ENCODE peak calls at places on chromosomes 2 and 18, in five cellular contexts. One of them, this sample, is unnamed.

GRCh38 chr2:240568678-240569522 is 616 bp downstream of the RNPEPL1 start:
- DNase-seq in NCI-H446 treated with DMSO at 0.1 percent for 48 hours: peak
- DNase-seq in activated CD8-positive, alpha-beta memory T cell treated with anti-CD3 and anti-CD28 coated beads for 4 hours: no peak
- DNase-seq in activated CD8-positive, alpha-beta T cell treated with anti-CD3 and anti-CD28 coated beads for 36 hours: peak
- DNase-seq in GM10248: peak
- DNase-seq in this sample: no peak

GRCh38 chr2:86302320-86302719 is 35.1 kb downstream of the REEP1 start:
- DNase-seq in NCI-H446 treated with DMSO at 0.1 percent for 48 hours: peak
- DNase-seq in activated CD8-positive, alpha-beta T cell treated with anti-CD3 and anti-CD28 coated beads for 36 hours: no peak
- DNase-seq in GM10248: no peak
- DNase-seq in activated CD8-positive, alpha-beta memory T cell treated with anti-CD3 and anti-CD28 coated beads for 4 hours: no peak
- DNase-seq in this sample: peak

GRCh38 chr2:79630060-79630459 is 117.2 kb downstream of the CTNNA2 start:
- DNase-seq in activated CD8-positive, alpha-beta memory T cell treated with anti-CD3 and anti-CD28 coated beads for 4 hours: no peak
- DNase-seq in activated CD8-positive, alpha-beta T cell treated with anti-CD3 and anti-CD28 coated beads for 36 hours: no peak
- DNase-seq in GM10248: no peak
- DNase-seq in NCI-H446 treated with DMSO at 0.1 percent for 48 hours: no peak
- DNase-seq in this sample: no peak

GRCh38 chr18:49212819-49213218 is 247.6 kb downstream of the DYM start:
- DNase-seq in GM10248: no peak
- DNase-seq in NCI-H446 treated with DMSO at 0.1 percent for 48 hours: no peak
- DNase-seq in activated CD8-positive, alpha-beta T cell treated with anti-CD3 and anti-CD28 coated beads for 36 hours: no peak
- DNase-seq in activated CD8-positive, alpha-beta memory T cell treated with anti-CD3 and anti-CD28 coated beads for 4 hours: no peak
- DNase-seq in this sample: no peak

GRCh38 chr2:43311276-43311675 is 84.9 kb upstream of the ZFP36L2 start:
- DNase-seq in NCI-H446 treated with DMSO at 0.1 percent for 48 hours: no peak
- DNase-seq in GM10248: no peak
- DNase-seq in activated CD8-positive, alpha-beta memory T cell treated with anti-CD3 and anti-CD28 coated beads for 4 hours: no peak
- DNase-seq in activated CD8-positive, alpha-beta T cell treated with anti-CD3 and anti-CD28 coated beads for 36 hours: no peak
- DNase-seq in this sample: no peak

GRCh38 chr2:101083613-101084012 is 67.6 kb downstream of the TBC1D8 start:
- DNase-seq in activated CD8-positive, alpha-beta memory T cell treated with anti-CD3 and anti-CD28 coated beads for 4 hours: no peak
- DNase-seq in NCI-H446 treated with DMSO at 0.1 percent for 48 hours: no peak
- DNase-seq in activated CD8-positive, alpha-beta T cell treated with anti-CD3 and anti-CD28 coated beads for 36 hours: no peak
- DNase-seq in GM10248: no peak
- DNase-seq in this sample: no peak

GRCh38 chr18:10715791-10716190 is 190.0 kb downstream of the NAPG start:
- DNase-seq in activated CD8-positive, alpha-beta T cell treated with anti-CD3 and anti-CD28 coated beads for 36 hours: no peak
- DNase-seq in NCI-H446 treated with DMSO at 0.1 percent for 48 hours: no peak
- DNase-seq in GM10248: no peak
- DNase-seq in activated CD8-positive, alpha-beta memory T cell treated with anti-CD3 and anti-CD28 coated beads for 4 hours: no peak
- DNase-seq in this sample: no peak

GRCh38 chr18:15198116-15198389 is 450.1 kb downstream of the ANKRD30B start:
- DNase-seq in activated CD8-positive, alpha-beta T cell treated with anti-CD3 and anti-CD28 coated beads for 36 hours: no peak
- DNase-seq in NCI-H446 treated with DMSO at 0.1 percent for 48 hours: no peak
- DNase-seq in GM10248: no peak
- DNase-seq in activated CD8-positive, alpha-beta memory T cell treated with anti-CD3 and anti-CD28 coated beads for 4 hours: no peak
- DNase-seq in this sample: no peak

GRCh38 chr2:143058795-143059194 is 70.4 kb upstream of the ARHGAP15 start:
- DNase-seq in GM10248: no peak
- DNase-seq in activated CD8-positive, alpha-beta T cell treated with anti-CD3 and anti-CD28 coated beads for 36 hours: no peak
- DNase-seq in NCI-H446 treated with DMSO at 0.1 percent for 48 hours: no peak
- DNase-seq in activated CD8-positive, alpha-beta memory T cell treated with anti-CD3 and anti-CD28 coated beads for 4 hours: no peak
- DNase-seq in this sample: no peak

GRCh38 chr2:135212757-135213156 is 160.7 kb downstream of the RAB3GAP1 start:
- DNase-seq in NCI-H446 treated with DMSO at 0.1 percent for 48 hours: no peak
- DNase-seq in GM10248: no peak
- DNase-seq in activated CD8-positive, alpha-beta T cell treated with anti-CD3 and anti-CD28 coated beads for 36 hours: no peak
- DNase-seq in activated CD8-positive, alpha-beta memory T cell treated with anti-CD3 and anti-CD28 coated beads for 4 hours: no peak
- DNase-seq in this sample: no peak

GRCh38 chr2:27308359-27308875 is at the start of gene UCN:
- DNase-seq in NCI-H446 treated with DMSO at 0.1 percent for 48 hours: no peak
- DNase-seq in GM10248: no peak
- DNase-seq in activated CD8-positive, alpha-beta T cell treated with anti-CD3 and anti-CD28 coated beads for 36 hours: peak
- DNase-seq in activated CD8-positive, alpha-beta memory T cell treated with anti-CD3 and anti-CD28 coated beads for 4 hours: no peak
- DNase-seq in this sample: no peak

GRCh38 chr2:214069254-214069653 is 341.6 kb upstream of the VWC2L start:
- DNase-seq in activated CD8-positive, alpha-beta memory T cell treated with anti-CD3 and anti-CD28 coated beads for 4 hours: no peak
- DNase-seq in GM10248: no peak
- DNase-seq in activated CD8-positive, alpha-beta T cell treated with anti-CD3 and anti-CD28 coated beads for 36 hours: peak
- DNase-seq in NCI-H446 treated with DMSO at 0.1 percent for 48 hours: peak
- DNase-seq in this sample: no peak

GRCh38 chr2:113407446-113408099 is 29.9 kb upstream of the ZNG1B start:
- DNase-seq in NCI-H446 treated with DMSO at 0.1 percent for 48 hours: no peak
- DNase-seq in GM10248: no peak
- DNase-seq in activated CD8-positive, alpha-beta T cell treated with anti-CD3 and anti-CD28 coated beads for 36 hours: no peak
- DNase-seq in activated CD8-positive, alpha-beta memory T cell treated with anti-CD3 and anti-CD28 coated beads for 4 hours: no peak
- DNase-seq in this sample: no peak

GRCh38 chr2:58319481-58319880 is 78.4 kb upstream of the FANCL start:
- DNase-seq in activated CD8-positive, alpha-beta T cell treated with anti-CD3 and anti-CD28 coated beads for 36 hours: no peak
- DNase-seq in activated CD8-positive, alpha-beta memory T cell treated with anti-CD3 and anti-CD28 coated beads for 4 hours: no peak
- DNase-seq in NCI-H446 treated with DMSO at 0.1 percent for 48 hours: no peak
- DNase-seq in GM10248: no peak
- DNase-seq in this sample: no peak

GRCh38 chr2:127419448-127420038 is 1.3 kb downstream of the PROC start:
- DNase-seq in NCI-H446 treated with DMSO at 0.1 percent for 48 hours: no peak
- DNase-seq in GM10248: no peak
- DNase-seq in activated CD8-positive, alpha-beta T cell treated with anti-CD3 and anti-CD28 coated beads for 36 hours: no peak
- DNase-seq in activated CD8-positive, alpha-beta memory T cell treated with anti-CD3 and anti-CD28 coated beads for 4 hours: no peak
- DNase-seq in this sample: no peak

GRCh38 chr2:197195591-197195990 is 115.0 kb downstream of the ANKRD44 start:
- DNase-seq in GM10248: no peak
- DNase-seq in NCI-H446 treated with DMSO at 0.1 percent for 48 hours: peak
- DNase-seq in activated CD8-positive, alpha-beta T cell treated with anti-CD3 and anti-CD28 coated beads for 36 hours: no peak
- DNase-seq in activated CD8-positive, alpha-beta memory T cell treated with anti-CD3 and anti-CD28 coated beads for 4 hours: no peak
- DNase-seq in this sample: no peak

GRCh38 chr2:163775304-163775703 is 39.5 kb upstream of the FIGN start:
- DNase-seq in NCI-H446 treated with DMSO at 0.1 percent for 48 hours: no peak
- DNase-seq in activated CD8-positive, alpha-beta T cell treated with anti-CD3 and anti-CD28 coated beads for 36 hours: no peak
- DNase-seq in activated CD8-positive, alpha-beta memory T cell treated with anti-CD3 and anti-CD28 coated beads for 4 hours: no peak
- DNase-seq in GM10248: no peak
- DNase-seq in this sample: no peak

GRCh38 chr2:129673234-129673633 is 306.2 kb upstream of the RAB6C start:
- DNase-seq in GM10248: no peak
- DNase-seq in activated CD8-positive, alpha-beta memory T cell treated with anti-CD3 and anti-CD28 coated beads for 4 hours: no peak
- DNase-seq in activated CD8-positive, alpha-beta T cell treated with anti-CD3 and anti-CD28 coated beads for 36 hours: no peak
- DNase-seq in NCI-H446 treated with DMSO at 0.1 percent for 48 hours: no peak
- DNase-seq in this sample: no peak

GRCh38 chr2:188971316-188971930 is 2.8 kb upstream of the COL3A1 start:
- DNase-seq in NCI-H446 treated with DMSO at 0.1 percent for 48 hours: no peak
- DNase-seq in activated CD8-positive, alpha-beta memory T cell treated with anti-CD3 and anti-CD28 coated beads for 4 hours: no peak
- DNase-seq in GM10248: no peak
- DNase-seq in activated CD8-positive, alpha-beta T cell treated with anti-CD3 and anti-CD28 coated beads for 36 hours: no peak
- DNase-seq in this sample: no peak

GRCh38 chr2:240869956-240870875 is 1.6 kb downstream of the AGXT start:
- DNase-seq in activated CD8-positive, alpha-beta memory T cell treated with anti-CD3 and anti-CD28 coated beads for 4 hours: no peak
- DNase-seq in GM10248: no peak
- DNase-seq in NCI-H446 treated with DMSO at 0.1 percent for 48 hours: no peak
- DNase-seq in activated CD8-positive, alpha-beta T cell treated with anti-CD3 and anti-CD28 coated beads for 36 hours: no peak
- DNase-seq in this sample: no peak

GRCh38 chr2:128091691-128092050 is 671 bp downstream of the UGGT1 start:
- DNase-seq in activated CD8-positive, alpha-beta T cell treated with anti-CD3 and anti-CD28 coated beads for 36 hours: peak
- DNase-seq in activated CD8-positive, alpha-beta memory T cell treated with anti-CD3 and anti-CD28 coated beads for 4 hours: no peak
- DNase-seq in GM10248: no peak
- DNase-seq in NCI-H446 treated with DMSO at 0.1 percent for 48 hours: no peak
- DNase-seq in this sample: no peak

GRCh38 chr2:231711677-231712461 is 3.5 kb downstream of the PTMA start:
- DNase-seq in activated CD8-positive, alpha-beta T cell treated with anti-CD3 and anti-CD28 coated beads for 36 hours: peak
- DNase-seq in activated CD8-positive, alpha-beta memory T cell treated with anti-CD3 and anti-CD28 coated beads for 4 hours: no peak
- DNase-seq in GM10248: no peak
- DNase-seq in NCI-H446 treated with DMSO at 0.1 percent for 48 hours: no peak
- DNase-seq in this sample: no peak

GRCh38 chr2:231554748-231555545 is 24.7 kb upstream of the NMUR1 start:
- DNase-seq in GM10248: no peak
- DNase-seq in activated CD8-positive, alpha-beta memory T cell treated with anti-CD3 and anti-CD28 coated beads for 4 hours: no peak
- DNase-seq in NCI-H446 treated with DMSO at 0.1 percent for 48 hours: no peak
- DNase-seq in activated CD8-positive, alpha-beta T cell treated with anti-CD3 and anti-CD28 coated beads for 36 hours: peak
- DNase-seq in this sample: no peak

GRCh38 chr2:175744000-175744399 is 258.1 kb downstream of the LNPK start:
- DNase-seq in activated CD8-positive, alpha-beta memory T cell treated with anti-CD3 and anti-CD28 coated beads for 4 hours: no peak
- DNase-seq in NCI-H446 treated with DMSO at 0.1 percent for 48 hours: no peak
- DNase-seq in activated CD8-positive, alpha-beta T cell treated with anti-CD3 and anti-CD28 coated beads for 36 hours: no peak
- DNase-seq in GM10248: no peak
- DNase-seq in this sample: no peak

GRCh38 chr2:144834954-144835633 is 315.2 kb upstream of the ZEB2 start:
- DNase-seq in GM10248: no peak
- DNase-seq in NCI-H446 treated with DMSO at 0.1 percent for 48 hours: peak
- DNase-seq in activated CD8-positive, alpha-beta T cell treated with anti-CD3 and anti-CD28 coated beads for 36 hours: no peak
- DNase-seq in activated CD8-positive, alpha-beta memory T cell treated with anti-CD3 and anti-CD28 coated beads for 4 hours: no peak
- DNase-seq in this sample: peak

GRCh38 chr2:178404380-178404767 is 46.6 kb downstream of the PRKRA start:
- DNase-seq in activated CD8-positive, alpha-beta memory T cell treated with anti-CD3 and anti-CD28 coated beads for 4 hours: no peak
- DNase-seq in GM10248: peak
- DNase-seq in NCI-H446 treated with DMSO at 0.1 percent for 48 hours: peak
- DNase-seq in activated CD8-positive, alpha-beta T cell treated with anti-CD3 and anti-CD28 coated beads for 36 hours: peak
- DNase-seq in this sample: no peak

GRCh38 chr18:47749195-47749973 is 181.1 kb downstream of the SMAD2 start:
- DNase-seq in GM10248: peak
- DNase-seq in activated CD8-positive, alpha-beta T cell treated with anti-CD3 and anti-CD28 coated beads for 36 hours: peak
- DNase-seq in activated CD8-positive, alpha-beta memory T cell treated with anti-CD3 and anti-CD28 coated beads for 4 hours: peak
- DNase-seq in NCI-H446 treated with DMSO at 0.1 percent for 48 hours: peak
- DNase-seq in this sample: peak

GRCh38 chr2:155633887-155634570 is 698.5 kb downstream of the NR4A2 start:
- DNase-seq in activated CD8-positive, alpha-beta T cell treated with anti-CD3 and anti-CD28 coated beads for 36 hours: no peak
- DNase-seq in activated CD8-positive, alpha-beta memory T cell treated with anti-CD3 and anti-CD28 coated beads for 4 hours: no peak
- DNase-seq in GM10248: no peak
- DNase-seq in NCI-H446 treated with DMSO at 0.1 percent for 48 hours: no peak
- DNase-seq in this sample: no peak

GRCh38 chr2:158394453-158394852 is 62.1 kb downstream of the CCDC148 start:
- DNase-seq in activated CD8-positive, alpha-beta T cell treated with anti-CD3 and anti-CD28 coated beads for 36 hours: no peak
- DNase-seq in activated CD8-positive, alpha-beta memory T cell treated with anti-CD3 and anti-CD28 coated beads for 4 hours: no peak
- DNase-seq in NCI-H446 treated with DMSO at 0.1 percent for 48 hours: no peak
- DNase-seq in GM10248: no peak
- DNase-seq in this sample: no peak

GRCh38 chr2:112582314-112582746 is 2.1 kb upstream of the CHCHD5 start:
- DNase-seq in activated CD8-positive, alpha-beta T cell treated with anti-CD3 and anti-CD28 coated beads for 36 hours: peak
- DNase-seq in NCI-H446 treated with DMSO at 0.1 percent for 48 hours: peak
- DNase-seq in activated CD8-positive, alpha-beta memory T cell treated with anti-CD3 and anti-CD28 coated beads for 4 hours: peak
- DNase-seq in GM10248: no peak
- DNase-seq in this sample: peak

GRCh38 chr18:3449702-3450357 is at the start of gene TGIF1:
- DNase-seq in NCI-H446 treated with DMSO at 0.1 percent for 48 hours: peak
- DNase-seq in activated CD8-positive, alpha-beta memory T cell treated with anti-CD3 and anti-CD28 coated beads for 4 hours: no peak
- DNase-seq in activated CD8-positive, alpha-beta T cell treated with anti-CD3 and anti-CD28 coated beads for 36 hours: peak
- DNase-seq in GM10248: peak
- DNase-seq in this sample: no peak

GRCh38 chr18:58180172-58180571 is 136.1 kb downstream of the NEDD4L start:
- DNase-seq in activated CD8-positive, alpha-beta T cell treated with anti-CD3 and anti-CD28 coated beads for 36 hours: no peak
- DNase-seq in NCI-H446 treated with DMSO at 0.1 percent for 48 hours: no peak
- DNase-seq in GM10248: no peak
- DNase-seq in activated CD8-positive, alpha-beta memory T cell treated with anti-CD3 and anti-CD28 coated beads for 4 hours: no peak
- DNase-seq in this sample: no peak

GRCh38 chr2:165443524-165443923 is 26.0 kb upstream of the CSRNP3 start:
- DNase-seq in GM10248: no peak
- DNase-seq in activated CD8-positive, alpha-beta memory T cell treated with anti-CD3 and anti-CD28 coated beads for 4 hours: no peak
- DNase-seq in NCI-H446 treated with DMSO at 0.1 percent for 48 hours: no peak
- DNase-seq in activated CD8-positive, alpha-beta T cell treated with anti-CD3 and anti-CD28 coated beads for 36 hours: no peak
- DNase-seq in this sample: no peak

GRCh38 chr2:134441153-134441863 is 187.4 kb downstream of the MGAT5 start:
- DNase-seq in activated CD8-positive, alpha-beta memory T cell treated with anti-CD3 and anti-CD28 coated beads for 4 hours: no peak
- DNase-seq in GM10248: no peak
- DNase-seq in activated CD8-positive, alpha-beta T cell treated with anti-CD3 and anti-CD28 coated beads for 36 hours: no peak
- DNase-seq in NCI-H446 treated with DMSO at 0.1 percent for 48 hours: no peak
- DNase-seq in this sample: no peak

GRCh38 chr2:118859157-118859770 is 11.8 kb upstream of the EN1 start:
- DNase-seq in GM10248: no peak
- DNase-seq in activated CD8-positive, alpha-beta T cell treated with anti-CD3 and anti-CD28 coated beads for 36 hours: no peak
- DNase-seq in NCI-H446 treated with DMSO at 0.1 percent for 48 hours: no peak
- DNase-seq in activated CD8-positive, alpha-beta memory T cell treated with anti-CD3 and anti-CD28 coated beads for 4 hours: no peak
- DNase-seq in this sample: no peak

GRCh38 chr2:48635786-48636185 is 18.1 kb downstream of the GTF2A1L start:
- DNase-seq in GM10248: no peak
- DNase-seq in activated CD8-positive, alpha-beta T cell treated with anti-CD3 and anti-CD28 coated beads for 36 hours: no peak
- DNase-seq in NCI-H446 treated with DMSO at 0.1 percent for 48 hours: no peak
- DNase-seq in activated CD8-positive, alpha-beta memory T cell treated with anti-CD3 and anti-CD28 coated beads for 4 hours: no peak
- DNase-seq in this sample: no peak

This sample was measured in NCI-H1694.